ENCODE peak calls at places on chromosomes 6 and 20, in seven cellular contexts. K, Q, I, A, H, T and Z are unnamed samples.

GRCh38 chr6:111683749-111684267 is 78.1 kb upstream of the TRAF3IP2 start:
- DNase-seq in Q (no peak), H (no peak), I (no peak), A (no peak), K (peak; percentile 56), T (peak; percentile 97), Z (peak; percentile 82)

GRCh38 chr6:40232698-40233097 is 298.4 kb upstream of the MOCS1 start:
- DNase-seq in A (no peak), I (no peak), T (no peak), K (no peak), H (no peak), Q (no peak), Z (no peak)

GRCh38 chr6:14601490-14601889 is 483.9 kb downstream of the CD83 start:
- DNase-seq in H (no peak), I (no peak), T (no peak), Q (no peak), K (no peak), A (no peak), Z (no peak)

GRCh38 chr6:25968769-25969168 is 6.2 kb downstream of the TRIM38 start:
- DNase-seq in T (peak; percentile 79), H (no peak), Q (no peak), K (no peak), I (no peak), A (no peak), Z (peak; percentile 67)

GRCh38 chr6:81228912-81229540 is 523.5 kb downstream of the TENT5A start:
- DNase-seq in A (no peak), H (no peak), K (no peak), Q (no peak), T (peak; percentile 70), I (no peak), Z (no peak)

GRCh38 chr20:13336308-13337089 is 115.4 kb downstream of the ISM1 start:
- DNase-seq in H (peak; percentile 84), A (no peak), I (no peak), K (no peak), Q (no peak), T (no peak), Z (peak; percentile 79)

GRCh38 chr20:35576816-35577215 is 34.9 kb downstream of the ERGIC3 start:
- DNase-seq in T (no peak), A (no peak), K (no peak), Q (no peak), I (no peak), H (no peak), Z (no peak)

GRCh38 chr20:25000268-25000801 is 7.8 kb upstream of the APMAP start:
- DNase-seq in Q (no peak), I (no peak), A (no peak), K (peak; percentile 63), H (peak; percentile 24), T (peak; percentile 98), Z (peak; percentile 79)

GRCh38 chr6:128657181-128657580 is 136.8 kb upstream of the PTPRK start:
- DNase-seq in I (no peak), T (no peak), H (no peak), K (no peak), Q (no peak), A (no peak), Z (peak; percentile 25)

GRCh38 chr6:30411515-30412207 is 66.7 kb downstream of the RPP21 start:
- DNase-seq in T (peak; percentile 43), A (peak; percentile 38), H (no peak), I (no peak), K (peak; percentile 32), Q (peak; percentile 57), Z (peak; percentile 22)

GRCh38 chr20:64037498-64038213 is 1.7 kb downstream of the C20orf204 start:
- DNase-seq in I (no peak), T (no peak), H (no peak), Q (no peak), K (no peak), A (no peak), Z (no peak)

GRCh38 chr20:17026346-17026745 is 200.5 kb upstream of the PCSK2 start:
- DNase-seq in T (peak; percentile 17), H (no peak), I (no peak), K (no peak), A (no peak), Q (no peak), Z (no peak)

GRCh38 chr6:169989594-169989993 is 238.2 kb downstream of the ERMARD start:
- DNase-seq in H (no peak), A (no peak), I (no peak), T (no peak), K (no peak), Q (no peak), Z (no peak)

GRCh38 chr6:127206531-127207065 is 60.1 kb upstream of the RNF146 start:
- DNase-seq in H (no peak), I (no peak), T (peak; percentile 63), A (no peak), Q (no peak), K (no peak), Z (no peak)

GRCh38 chr6:6529275-6529674 is 59.2 kb upstream of the LY86 start:
- DNase-seq in K (no peak), H (no peak), T (no peak), Q (no peak), A (no peak), I (no peak), Z (no peak)

GRCh38 chr6:6524951-6525350 is 63.6 kb upstream of the LY86 start:
- DNase-seq in A (no peak), Q (no peak), H (no peak), K (no peak), I (no peak), T (no peak), Z (no peak)

GRCh38 chr6:6521961-6522360 is 66.6 kb upstream of the LY86 start:
- DNase-seq in A (no peak), K (no peak), T (no peak), H (no peak), I (no peak), Q (no peak), Z (no peak)

GRCh38 chr6:6522709-6523108 is 65.8 kb upstream of the LY86 start:
- DNase-seq in A (no peak), K (no peak), T (no peak), I (no peak), H (no peak), Q (no peak), Z (no peak)

GRCh38 chr6:6525948-6526347 is 62.6 kb upstream of the LY86 start:
- DNase-seq in K (no peak), T (no peak), I (no peak), Q (no peak), A (no peak), H (no peak), Z (no peak)
- H3K4me3 ChIP-seq in K (no peak overlapping the region), T (no peak overlapping the region), I (no peak overlapping the region), Q (no peak overlapping the region), A (no peak overlapping the region), H (no peak overlapping the region), Z (no peak overlapping the region)

GRCh38 chr6:160678230-160678629 is 14.2 kb upstream of the LPA start:
- DNase-seq in T (no peak), A (no peak), I (no peak), K (no peak), Q (no peak), H (no peak), Z (no peak)

GRCh38 chr6:160678744-160679401 is 14.8 kb upstream of the LPA start:
- DNase-seq in T (no peak), K (no peak), I (no peak), A (no peak), H (no peak), Q (no peak), Z (no peak)

GRCh38 chr6:160679402-160679769 is 15.3 kb upstream of the LPA start:
- DNase-seq in A (no peak), I (no peak), Q (no peak), H (no peak), T (no peak), K (no peak), Z (no peak)
- H3K4me3 ChIP-seq in A (no peak overlapping the region), I (no peak overlapping the region), Q (no peak overlapping the region), H (no peak overlapping the region), T (no peak overlapping the region), K (no peak overlapping the region), Z (no peak overlapping the region)

GRCh38 chr6:121590941-121591340 is 155.5 kb downstream of the GJA1 start:
- DNase-seq in I (no peak), T (no peak), H (no peak), Q (no peak), K (no peak), A (no peak), Z (no peak)

GRCh38 chr6:121594053-121594452 is 158.6 kb downstream of the GJA1 start:
- DNase-seq in Q (no peak), T (no peak), K (no peak), I (no peak), A (no peak), H (no peak), Z (no peak)

GRCh38 chr6:121590438-121590837 is 155.0 kb downstream of the GJA1 start:
- DNase-seq in Q (no peak), A (no peak), H (no peak), T (peak; percentile 30), K (no peak), I (no peak), Z (peak; percentile 18)

GRCh38 chr6:121592955-121593665 is 157.7 kb downstream of the GJA1 start:
- DNase-seq in I (no peak), T (peak; percentile 43), A (no peak), K (no peak), Q (no peak), H (no peak), Z (peak; percentile 23)

DNA sequence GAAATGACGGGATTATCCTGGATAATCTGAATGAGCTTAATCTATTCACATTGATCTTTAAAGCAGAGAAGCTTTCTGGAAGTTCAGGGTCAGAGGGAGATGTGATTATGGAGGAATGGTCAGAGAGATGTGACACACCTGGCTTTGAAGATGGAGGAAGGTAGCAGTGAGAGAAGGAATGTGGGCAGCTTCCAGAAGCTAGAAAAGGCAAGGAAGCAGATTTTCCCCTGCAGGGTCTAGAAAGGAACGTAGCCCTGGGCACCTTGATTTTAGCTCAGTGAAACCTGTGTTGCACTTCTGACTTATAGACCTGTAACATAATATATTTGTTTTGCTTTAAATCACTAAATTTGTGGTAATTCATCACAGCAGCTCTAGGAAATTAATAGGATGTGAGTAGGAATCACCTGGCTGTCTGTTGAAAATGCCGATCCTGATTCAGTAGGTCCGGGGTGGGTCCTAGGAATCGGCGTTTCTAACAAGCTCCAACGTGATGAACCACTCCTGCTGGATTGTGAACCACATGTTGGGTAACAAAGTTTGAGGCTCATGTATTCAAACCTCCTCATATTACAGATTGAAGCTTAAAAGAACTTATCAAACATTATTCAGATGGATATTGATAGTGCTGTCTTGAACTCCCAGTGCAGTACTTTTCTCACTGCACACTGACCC is 157.0 kb downstream of the GJA1 start:
- DNase-seq in T (peak; percentile 20), H (no peak), Q (no peak), A (no peak), I (no peak), K (no peak), Z (no peak)
- H3K4me3 ChIP-seq in T (no peak overlapping the region), H (no peak overlapping the region), Q (no peak overlapping the region), A (no peak overlapping the region), I (no peak overlapping the region), K (no peak overlapping the region), Z (no peak overlapping the region)

DNA sequence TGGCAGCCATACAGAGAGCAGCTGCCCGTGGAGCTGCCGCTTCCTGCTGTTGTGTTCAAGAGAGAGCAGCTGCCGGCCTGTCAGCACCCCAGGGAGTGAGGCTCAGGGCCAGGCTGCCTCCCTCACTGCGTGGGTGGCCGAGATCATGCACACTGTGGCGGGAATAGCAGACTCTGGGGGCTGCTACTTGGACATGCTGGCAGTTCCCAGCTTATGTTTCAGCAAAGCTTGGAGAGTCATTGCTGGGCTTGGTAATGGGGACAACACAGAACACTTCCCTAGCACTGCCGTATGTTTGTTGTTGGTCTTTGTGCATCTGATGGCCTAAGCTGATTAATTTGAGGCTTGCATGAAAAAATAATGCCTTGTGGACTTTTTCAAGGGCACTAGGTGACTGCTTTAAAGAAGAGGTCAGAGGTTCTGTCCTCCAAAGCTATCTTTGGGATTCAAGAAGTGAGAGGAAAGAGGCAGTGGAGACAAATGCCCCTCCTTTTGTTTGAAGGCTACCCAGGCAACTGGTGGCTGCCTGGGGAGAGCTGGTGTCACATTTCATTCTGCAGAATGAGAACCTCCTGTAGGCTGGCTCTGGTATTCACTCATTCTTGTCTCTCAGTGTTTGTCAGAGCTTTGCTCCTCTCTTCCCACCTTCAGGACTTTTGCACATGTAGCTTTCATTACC is 18.8 kb downstream of the MRAP2 start:
- DNase-seq in T (peak; percentile 45), A (no peak), H (no peak), K (peak; percentile 66), Q (no peak), I (no peak), Z (peak; percentile 61)
- H3K4me3 ChIP-seq in T (peak overlapping the region; percentile 23), A (no peak overlapping the region), H (no peak overlapping the region), K (no peak overlapping the region), Q (no peak overlapping the region), I (no peak overlapping the region), Z (peak overlapping the region; percentile 15)